ENCODE peak calls at places on chromosomes 12 and 14, in eight cellular contexts. R is GM23248, V is small intestine, U is SK-N-SH, N is H9, E is left lung, P is neural progenitor cell, C is tibial nerve. O is an unnamed sample.

GRCh38 chr12:12555656-12556055 is 7.0 kb downstream of the DUSP16 start:
- DNase-seq in R (no peak), V (no peak), U (no peak), N (no peak), E (no peak), P (no peak), C (no peak), O (no peak)

GRCh38 chr12:11779286-11779685 is 129.8 kb downstream of the ETV6 start:
- DNase-seq in R (peak; percentile 64), V (no peak), U (no peak), N (no peak), E (no peak), P (no peak), C (no peak), O (no peak)

GRCh38 chr14:104395941-104396681 is 183.5 kb upstream of the C14orf180 start:
- DNase-seq in R (no peak), V (no peak), U (no peak), N (peak; percentile 28), E (peak; percentile 67), P (no peak), C (no peak), O (no peak)

GRCh38 chr12:29024117-29024516 is 125.0 kb upstream of the FAR2 start:
- DNase-seq in R (peak; percentile 36), V (peak; percentile 27), U (peak; percentile 8), N (no peak), E (no peak), P (no peak), C (no peak), O (no peak)

GRCh38 chr12:106586803-106587684 is 4.2 kb downstream of the RFX4 start:
- DNase-seq in R (no peak), V (no peak), U (peak; percentile 49), N (peak; percentile 80), E (no peak), P (peak; percentile 81), C (no peak), O (no peak)

GRCh38 chr12:80216890-80217559 is 117.7 kb downstream of the OTOGL start:
- DNase-seq in R (no peak), V (no peak), U (no peak), N (peak; percentile 28), E (no peak), P (peak; percentile 42), C (no peak), O (no peak)

GRCh38 chr14:105056303-105056831 is 8.9 kb downstream of the GPR132 start:
- DNase-seq in R (no peak), V (no peak), U (peak; percentile 26), N (peak; percentile 38), E (peak; percentile 74), P (peak; percentile 38), C (no peak), O (no peak)

GRCh38 chr14:104314251-104314941 is 176.0 kb downstream of the KIF26A start:
- DNase-seq in R (no peak), V (no peak), U (no peak), N (peak; percentile 23), E (peak; percentile 68), P (no peak), C (no peak), O (no peak)

GRCh38 chr12:100745378-100746071 is 49.1 kb upstream of the ANO4 start:
- DNase-seq in R (no peak), V (no peak), U (no peak), N (no peak), E (no peak), P (no peak), C (no peak), O (no peak)

GRCh38 chr14:69675877-69676416 is 64.6 kb downstream of the SUSD6 start:
- DNase-seq in R (no peak), V (no peak), U (no peak), N (no peak), E (no peak), P (no peak), C (no peak), O (no peak)

GRCh38 chr12:54364413-54364812 is at the start of gene GPR84:
- DNase-seq in R (no peak), V (no peak), U (no peak), N (no peak), E (no peak), P (no peak), C (no peak), O (no peak)

GRCh38 chr12:99067171-99067785 is 422.2 kb downstream of the APAF1 start:
- DNase-seq in R (no peak), V (no peak), U (no peak), N (no peak), E (no peak), P (no peak), C (no peak), O (no peak)

GRCh38 chr12:52815676-52816075 is 1.8 kb upstream of the KRT4 start:
- DNase-seq in R (no peak), V (no peak), U (no peak), N (no peak), E (no peak), P (no peak), C (no peak), O (no peak)

GRCh38 chr12:94969424-94969823 is 34.1 kb downstream of the NDUFA12 start:
- DNase-seq in R (no peak), V (no peak), U (no peak), N (no peak), E (no peak), P (no peak), C (no peak), O (no peak)
- H3K4me1 ChIP-seq in R (no peaks in the 10 kb centered on the region), V (no peaks in the 10 kb centered on the region), U (no peaks in the 10 kb centered on the region), N (no peaks in the 10 kb centered on the region), E (no peaks in the 10 kb centered on the region), P (no peaks in the 10 kb centered on the region), C (no peaks in the 10 kb centered on the region), O (no peaks in the 10 kb centered on the region)

DNA sequence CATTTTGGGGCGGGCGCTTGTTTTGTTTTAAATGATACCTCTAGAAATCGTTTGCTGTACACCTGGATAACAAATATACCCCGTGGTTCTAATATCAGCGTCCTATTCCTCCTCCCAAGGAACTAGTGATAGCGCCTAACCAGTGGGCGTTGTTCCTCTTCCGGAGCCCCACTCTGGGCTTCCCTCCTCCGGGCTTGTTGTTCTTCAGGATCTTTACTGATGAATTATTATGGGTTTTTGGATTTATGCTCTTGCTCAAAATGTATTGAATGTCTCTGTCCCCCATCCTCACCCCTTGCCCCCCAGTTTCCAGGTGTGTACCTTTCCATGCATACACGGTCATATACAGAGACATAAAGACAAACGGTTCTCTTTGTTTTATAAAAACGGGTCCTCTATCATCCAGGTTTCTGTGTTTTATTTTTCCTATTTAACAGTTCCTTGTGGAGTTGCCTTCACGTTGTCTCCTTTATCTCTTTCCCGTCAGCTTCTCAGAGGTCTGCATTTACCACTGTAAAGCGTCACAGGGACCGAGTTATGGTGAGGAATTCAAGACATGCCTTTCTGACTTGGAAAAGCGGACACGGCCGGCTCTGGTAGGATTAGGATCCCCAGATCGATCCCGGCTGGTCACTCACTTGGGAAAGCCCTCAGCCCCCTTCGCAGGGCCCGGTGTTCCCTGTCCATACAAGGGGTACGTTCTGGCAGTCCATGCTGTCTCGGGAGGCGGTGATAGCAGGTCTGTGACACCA is 655 bp upstream of the PLEKHG3 start:
- DNase-seq in R (peak; percentile 29), V (no peak), U (no peak), N (peak; percentile 34), E (no peak), P (peak; percentile 78), C (no peak), O (no peak)
- H3K4me1 ChIP-seq in R (peaks cover 10% of the 10 kb centered on the region), V (peaks cover 10% of the 10 kb centered on the region), U (peaks cover 6% of the 10 kb centered on the region), N (peaks cover 18% of the 10 kb centered on the region), E (peaks cover 71% of the 10 kb centered on the region), P (peaks cover 76% of the 10 kb centered on the region), C (peaks cover 45% of the 10 kb centered on the region), O (peaks cover 50% of the 10 kb centered on the region)

GRCh38 chr12:124393831-124394230 is 98.9 kb downstream of the RFLNA start:
- DNase-seq in R (no peak), V (no peak), U (no peak), N (no peak), E (no peak), P (no peak), C (no peak), O (no peak)

GRCh38 chr12:124392991-124393790 is 98.3 kb downstream of the RFLNA start:
- DNase-seq in R (peak; percentile 72), V (peak; percentile 80), U (peak; percentile 92), N (peak; percentile 67), E (peak; percentile 91), P (peak; percentile 55), C (peak; percentile 77), O (peak; percentile 90)

GRCh38 chr12:124395284-124395752 is 100.4 kb downstream of the RFLNA start:
- DNase-seq in R (peak; percentile 73), V (no peak), U (peak; percentile 79), N (no peak), E (no peak), P (no peak), C (no peak), O (no peak)

GRCh38 chr12:124395986-124396385 is 101.1 kb downstream of the RFLNA start:
- DNase-seq in R (peak; percentile 64), V (peak; percentile 32), U (no peak), N (no peak), E (no peak), P (no peak), C (no peak), O (no peak)

DNA sequence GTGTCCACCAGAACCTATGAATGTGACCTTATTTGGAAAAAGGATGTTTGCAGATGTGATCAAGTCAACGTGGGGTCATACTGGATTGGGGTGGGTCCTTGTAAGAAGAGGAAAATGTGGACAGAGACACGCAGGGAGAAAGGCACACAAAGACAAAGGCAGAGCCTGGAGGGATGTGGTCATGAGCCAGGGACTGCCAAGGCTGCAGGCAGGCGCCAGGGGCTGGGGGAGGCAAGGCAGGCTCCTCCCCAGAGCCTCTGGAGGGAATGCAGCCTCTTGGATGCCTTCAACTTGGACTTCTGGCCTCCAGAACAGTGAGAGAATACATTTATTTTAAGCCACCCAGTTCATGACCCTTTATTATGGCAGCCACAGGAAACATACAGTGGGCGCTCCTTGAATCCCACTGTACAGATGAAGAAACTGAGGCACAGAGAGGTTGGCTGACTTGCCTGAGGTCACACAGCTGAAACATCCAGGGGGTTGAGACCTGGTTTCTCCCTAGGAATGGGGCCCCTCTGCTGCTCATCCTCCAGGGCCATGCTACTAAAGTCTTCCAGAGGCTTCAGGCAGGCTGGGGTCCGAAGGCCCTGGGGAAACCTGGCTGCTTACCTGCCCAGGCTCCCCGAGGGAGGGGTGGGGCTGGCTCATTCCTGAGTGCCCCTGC is 99.7 kb downstream of the RFLNA start:
- DNase-seq in R (peak; percentile 67), V (no peak), U (no peak), N (no peak), E (no peak), P (no peak), C (no peak), O (no peak)
- H3K4me1 ChIP-seq in R (peaks cover 48% of the 10 kb centered on the region), V (peaks cover 12% of the 10 kb centered on the region), U (peaks cover 51% of the 10 kb centered on the region), N (no peaks in the 10 kb centered on the region), E (peaks cover 87% of the 10 kb centered on the region), P (peaks cover 14% of the 10 kb centered on the region), C (peaks cover 95% of the 10 kb centered on the region), O (peaks cover 87% of the 10 kb centered on the region)

DNA sequence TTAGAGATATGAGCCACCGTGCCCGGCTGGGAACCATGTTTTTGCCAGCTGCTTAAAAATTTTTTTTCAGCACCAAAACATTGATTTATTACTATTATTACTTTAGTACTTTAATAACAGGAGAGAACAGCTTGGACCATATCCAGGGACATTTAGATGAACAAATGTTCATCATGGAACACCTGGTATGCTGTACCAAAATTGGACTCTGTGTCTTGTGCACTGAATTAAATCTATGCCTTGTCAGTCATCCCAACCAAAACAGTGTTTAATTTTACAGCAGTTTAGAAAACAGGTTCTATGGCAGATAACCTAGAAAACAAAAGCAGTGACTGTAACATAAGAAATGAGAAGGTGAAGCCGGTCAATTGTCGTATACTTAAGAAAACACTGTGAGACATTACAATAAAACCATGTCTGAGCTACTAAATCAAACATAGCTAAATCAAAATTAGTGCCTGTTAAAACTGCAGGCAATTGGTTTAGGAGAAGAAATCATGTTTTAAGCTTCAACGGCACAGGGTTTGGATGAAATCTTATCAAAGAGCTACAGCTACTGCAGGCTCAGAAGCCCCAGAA is 58.2 kb upstream of the PYGL start:
- DNase-seq in R (no peak), V (no peak), U (no peak), N (no peak), E (no peak), P (no peak), C (no peak), O (no peak)
- H3K4me1 ChIP-seq in R (peaks cover 35% of the 10 kb centered on the region), V (no peaks in the 10 kb centered on the region), U (peaks cover 40% of the 10 kb centered on the region), N (no peaks in the 10 kb centered on the region), E (peaks cover 17% of the 10 kb centered on the region), P (peaks cover 20% of the 10 kb centered on the region), C (peaks cover 10% of the 10 kb centered on the region), O (peaks cover 12% of the 10 kb centered on the region)